ENCODE peak calls at places on chromosomes 5 and 9, in six cellular contexts. One of them, this sample, is unnamed.

GRCh38 chr5:39948867-39949468 is 524.2 kb upstream of the DAB2 start:
- DNase-seq in K562: peak
- DNase-seq in HepG2: peak
- DNase-seq in SK-N-SH: peak
- DNase-seq in HCT116: peak
- DNase-seq in H1: no peak
- DNase-seq in this sample: peak

GRCh38 chr5:82365744-82366228 is 87.6 kb upstream of the RPS23 start:
- DNase-seq in HepG2: peak
- DNase-seq in H1: no peak
- DNase-seq in SK-N-SH: no peak
- DNase-seq in K562: no peak
- DNase-seq in HCT116: peak
- DNase-seq in this sample: no peak

GRCh38 chr5:55925181-55925580 is 69.6 kb downstream of the IL6ST start:
- DNase-seq in K562: no peak
- DNase-seq in HepG2: no peak
- DNase-seq in HCT116: no peak
- DNase-seq in H1: peak
- DNase-seq in SK-N-SH: no peak
- DNase-seq in this sample: no peak

GRCh38 chr5:141172381-141173204 is at the start of gene PCDHB7:
- DNase-seq in H1: no peak
- DNase-seq in HCT116: peak
- DNase-seq in SK-N-SH: peak
- DNase-seq in HepG2: peak
- DNase-seq in K562: peak
- DNase-seq in this sample: peak

GRCh38 chr9:129559506-129559881 is 61.4 kb downstream of the C9orf50 start:
- DNase-seq in HCT116: no peak
- DNase-seq in H1: no peak
- DNase-seq in HepG2: no peak
- DNase-seq in SK-N-SH: no peak
- DNase-seq in K562: no peak
- DNase-seq in this sample: no peak

GRCh38 chr5:56585973-56586740 is 229.2 kb upstream of the MAP3K1 start:
- DNase-seq in HCT116: no peak
- DNase-seq in H1: no peak
- DNase-seq in K562: no peak
- DNase-seq in SK-N-SH: no peak
- DNase-seq in HepG2: no peak
- DNase-seq in this sample: no peak

GRCh38 chr9:105403552-105404246 is 44.1 kb upstream of the FSD1L start:
- DNase-seq in SK-N-SH: no peak
- DNase-seq in K562: no peak
- DNase-seq in HCT116: no peak
- DNase-seq in H1: no peak
- DNase-seq in HepG2: no peak
- DNase-seq in this sample: no peak

GRCh38 chr5:135179308-135179980 is 145.4 kb upstream of the PITX1 start:
- DNase-seq in SK-N-SH: no peak
- DNase-seq in K562: no peak
- DNase-seq in H1: no peak
- DNase-seq in HCT116: no peak
- DNase-seq in HepG2: peak
- DNase-seq in this sample: peak

GRCh38 chr5:392431-392988 is 50.5 kb upstream of the EXOC3 start:
- DNase-seq in HepG2: no peak
- DNase-seq in K562: peak
- DNase-seq in H1: peak
- DNase-seq in SK-N-SH: no peak
- DNase-seq in HCT116: peak
- DNase-seq in this sample: no peak

GRCh38 chr9:36876056-36876455 is 158.0 kb downstream of the PAX5 start:
- DNase-seq in SK-N-SH: no peak
- DNase-seq in H1: no peak
- DNase-seq in HepG2: no peak
- DNase-seq in HCT116: no peak
- DNase-seq in K562: no peak
- DNase-seq in this sample: no peak

GRCh38 chr9:69120380-69121154 is 53.5 kb upstream of the TJP2 start:
- DNase-seq in SK-N-SH: no peak
- DNase-seq in K562: no peak
- DNase-seq in HepG2: peak
- DNase-seq in H1: peak
- DNase-seq in HCT116: peak
- DNase-seq in this sample: peak

GRCh38 chr9:70600479-70600878 is 186.0 kb upstream of the KLF9 start:
- DNase-seq in SK-N-SH: no peak
- DNase-seq in H1: no peak
- DNase-seq in HepG2: no peak
- DNase-seq in K562: no peak
- DNase-seq in HCT116: no peak
- DNase-seq in this sample: no peak

GRCh38 chr5:41869150-41869738 is 981 bp downstream of the OXCT1 start:
- DNase-seq in H1: no peak
- DNase-seq in K562: peak
- DNase-seq in HCT116: no peak
- DNase-seq in SK-N-SH: peak
- DNase-seq in HepG2: no peak
- DNase-seq in this sample: no peak

GRCh38 chr5:140342287-140342686 is 4.1 kb downstream of the HBEGF start:
- DNase-seq in K562: no peak
- DNase-seq in HCT116: no peak
- DNase-seq in HepG2: no peak
- DNase-seq in H1: no peak
- DNase-seq in SK-N-SH: no peak
- DNase-seq in this sample: no peak

GRCh38 chr5:14595189-14595588 is 13.6 kb downstream of the OTULINL start:
- DNase-seq in SK-N-SH: peak
- DNase-seq in H1: no peak
- DNase-seq in HCT116: no peak
- DNase-seq in HepG2: no peak
- DNase-seq in K562: no peak
- DNase-seq in this sample: no peak

GRCh38 chr5:132408965-132409364 is 39.5 kb downstream of the SLC22A5 start:
- DNase-seq in SK-N-SH: no peak
- DNase-seq in HepG2: peak
- DNase-seq in H1: no peak
- DNase-seq in K562: no peak
- DNase-seq in HCT116: no peak
- DNase-seq in this sample: no peak

GRCh38 chr5:133274597-133274935 is 222.8 kb downstream of the HSPA4 start:
- DNase-seq in H1: no peak
- DNase-seq in SK-N-SH: no peak
- DNase-seq in K562: no peak
- DNase-seq in HCT116: no peak
- DNase-seq in HepG2: peak
- DNase-seq in this sample: no peak

GRCh38 chr5:78628260-78629024 is 20.1 kb downstream of the LHFPL2 start:
- DNase-seq in H1: no peak
- DNase-seq in K562: no peak
- DNase-seq in SK-N-SH: peak
- DNase-seq in HepG2: no peak
- DNase-seq in HCT116: no peak
- DNase-seq in this sample: no peak

GRCh38 chr5:163585206-163585605 is 79.8 kb downstream of the MAT2B start:
- DNase-seq in SK-N-SH: no peak
- DNase-seq in HepG2: no peak
- DNase-seq in H1: no peak
- DNase-seq in HCT116: no peak
- DNase-seq in K562: no peak
- DNase-seq in this sample: no peak

GRCh38 chr5:5295361-5295760 is 127.1 kb upstream of the ICE1 start:
- DNase-seq in HepG2: no peak
- DNase-seq in H1: no peak
- DNase-seq in HCT116: no peak
- DNase-seq in SK-N-SH: no peak
- DNase-seq in K562: no peak
- DNase-seq in this sample: no peak

GRCh38 chr5:181259283-181259682 is 1.7 kb downstream of the TRIM52 start:
- DNase-seq in HCT116: no peak
- DNase-seq in H1: no peak
- DNase-seq in HepG2: no peak
- DNase-seq in K562: no peak
- DNase-seq in SK-N-SH: no peak
- DNase-seq in this sample: no peak

GRCh38 chr5:27124590-27124989 is 86.2 kb upstream of the CDH9 start:
- DNase-seq in K562: peak
- DNase-seq in H1: no peak
- DNase-seq in HCT116: no peak
- DNase-seq in SK-N-SH: peak
- DNase-seq in HepG2: peak
- DNase-seq in this sample: peak

GRCh38 chr9:124011460-124012301 is at the start of gene LHX2:
- DNase-seq in K562: peak
- DNase-seq in SK-N-SH: peak
- DNase-seq in HCT116: peak
- DNase-seq in HepG2: no peak
- DNase-seq in H1: peak
- DNase-seq in this sample: peak

GRCh38 chr5:128681764-128682664 is 144.0 kb upstream of the FBN2 start:
- DNase-seq in K562: no peak
- DNase-seq in HCT116: peak
- DNase-seq in H1: no peak
- DNase-seq in SK-N-SH: no peak
- DNase-seq in HepG2: no peak
- DNase-seq in this sample: no peak

GRCh38 chr5:124402144-124402581 is 344.3 kb downstream of the ZNF608 start:
- DNase-seq in K562: no peak
- DNase-seq in HCT116: no peak
- DNase-seq in H1: no peak
- DNase-seq in SK-N-SH: no peak
- DNase-seq in HepG2: no peak
- DNase-seq in this sample: no peak

GRCh38 chr5:143402464-143403356 is 776 bp downstream of the NR3C1 start:
- DNase-seq in HCT116: no peak
- DNase-seq in H1: peak
- DNase-seq in K562: peak
- DNase-seq in HepG2: peak
- DNase-seq in SK-N-SH: peak
- DNase-seq in this sample: no peak

GRCh38 chr5:143403357-143403606 is 204 bp downstream of the NR3C1 start:
- DNase-seq in HepG2: no peak
- DNase-seq in H1: no peak
- DNase-seq in SK-N-SH: no peak
- DNase-seq in HCT116: no peak
- DNase-seq in K562: no peak
- DNase-seq in this sample: no peak

GRCh38 chr5:143401253-143401845 is 2.1 kb downstream of the NR3C1 start:
- DNase-seq in HepG2: peak
- DNase-seq in K562: no peak
- DNase-seq in SK-N-SH: no peak
- DNase-seq in H1: no peak
- DNase-seq in HCT116: no peak
- DNase-seq in this sample: no peak

GRCh38 chr5:143400541-143401252 is 2.8 kb downstream of the NR3C1 start:
- DNase-seq in H1: no peak
- DNase-seq in HCT116: no peak
- DNase-seq in SK-N-SH: no peak
- DNase-seq in K562: no peak
- DNase-seq in HepG2: no peak
- DNase-seq in this sample: peak

GRCh38 chr5:143401846-143402463 is 1.5 kb downstream of the NR3C1 start:
- DNase-seq in K562: no peak
- DNase-seq in H1: no peak
- DNase-seq in HepG2: peak
- DNase-seq in SK-N-SH: no peak
- DNase-seq in HCT116: no peak
- DNase-seq in this sample: no peak
- TF ChIP-seq JUND in K562: no peak
- TF ChIP-seq JUND in H1: no peak
- TF ChIP-seq JUND in HepG2: no peak
- TF ChIP-seq JUND in SK-N-SH: no peak
- TF ChIP-seq JUND in HCT116: no peak
- TF ChIP-seq JUND in this sample: no peak

GRCh38 chr9:127004946-127005769 is 90.6 kb downstream of the RALGPS1 start:
- DNase-seq in H1: no peak
- DNase-seq in K562: no peak
- DNase-seq in HCT116: no peak
- DNase-seq in SK-N-SH: no peak
- DNase-seq in HepG2: no peak
- DNase-seq in this sample: no peak
- TF ChIP-seq JUND in H1: no peak
- TF ChIP-seq JUND in K562: no peak
- TF ChIP-seq JUND in HCT116: no peak
- TF ChIP-seq JUND in SK-N-SH: no peak
- TF ChIP-seq JUND in HepG2: no peak
- TF ChIP-seq JUND in this sample: no peak

GRCh38 chr9:110890416-110890815 is 147.9 kb downstream of the LPAR1 start:
- DNase-seq in HCT116: no peak
- DNase-seq in K562: no peak
- DNase-seq in SK-N-SH: no peak
- DNase-seq in H1: no peak
- DNase-seq in HepG2: no peak
- DNase-seq in this sample: no peak

GRCh38 chr9:110894731-110895130 is 143.5 kb downstream of the LPAR1 start:
- DNase-seq in H1: no peak
- DNase-seq in K562: no peak
- DNase-seq in HepG2: no peak
- DNase-seq in SK-N-SH: no peak
- DNase-seq in HCT116: no peak
- DNase-seq in this sample: no peak

GRCh38 chr9:110892689-110893088 is 145.6 kb downstream of the LPAR1 start:
- DNase-seq in SK-N-SH: no peak
- DNase-seq in K562: no peak
- DNase-seq in HCT116: no peak
- DNase-seq in HepG2: no peak
- DNase-seq in H1: no peak
- DNase-seq in this sample: no peak

GRCh38 chr9:110895141-110895912 is 142.9 kb downstream of the LPAR1 start:
- DNase-seq in SK-N-SH: no peak
- DNase-seq in K562: no peak
- DNase-seq in H1: no peak
- DNase-seq in HCT116: no peak
- DNase-seq in HepG2: no peak
- DNase-seq in this sample: no peak

DNA sequence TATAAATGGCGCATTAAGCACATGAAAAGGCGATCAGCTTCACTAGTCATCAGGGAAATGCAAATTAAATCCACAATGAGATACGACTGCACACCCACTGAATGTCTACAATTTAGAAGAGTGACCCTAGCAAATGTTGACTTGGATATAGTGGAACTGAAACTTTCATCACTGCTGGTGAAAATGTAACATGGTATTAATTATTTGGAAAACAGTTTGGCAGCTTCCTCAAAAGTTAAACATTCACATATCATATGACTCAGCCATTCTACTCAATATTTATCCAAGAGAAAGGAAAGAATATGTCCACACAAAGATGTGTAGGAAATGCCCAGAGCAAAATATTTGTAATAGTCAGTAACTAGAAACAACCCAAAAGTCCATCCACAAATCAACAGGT is 146.5 kb downstream of the LPAR1 start:
- DNase-seq in HepG2: no peak
- DNase-seq in H1: no peak
- DNase-seq in HCT116: no peak
- DNase-seq in SK-N-SH: no peak
- DNase-seq in K562: no peak
- DNase-seq in this sample: no peak
- TF ChIP-seq JUND in HepG2: no peak
- TF ChIP-seq JUND in H1: no peak
- TF ChIP-seq JUND in HCT116: no peak
- TF ChIP-seq JUND in SK-N-SH: no peak
- TF ChIP-seq JUND in K562: no peak
- TF ChIP-seq JUND in this sample: no peak

GRCh38 chr9:92669527-92669889 is 423 bp downstream of the IPPK start:
- DNase-seq in SK-N-SH: peak
- DNase-seq in HCT116: no peak
- DNase-seq in H1: peak
- DNase-seq in K562: peak
- DNase-seq in HepG2: no peak
- DNase-seq in this sample: no peak
- TF ChIP-seq JUND in SK-N-SH: no peak
- TF ChIP-seq JUND in HCT116: no peak
- TF ChIP-seq JUND in H1: no peak
- TF ChIP-seq JUND in K562: no peak
- TF ChIP-seq JUND in HepG2: no peak
- TF ChIP-seq JUND in this sample: no peak

This sample was measured in T47D.